ENCODE peak calls at places on chromosome 1, in six cellular contexts. L is stimulated activated CD4-positive, alpha-beta T cell treated with anti-CD3 and anti-CD28 coated beads, Interleukin-15, amount 100 ng/mL, for 24 hours; D is T-helper 22 cell; V is brain microvascular endothelial cell; Z is KBM-7; T is T-helper 9 cell. P is an unnamed sample.
A peak's percentile ranks its signal among the peaks of the same experiment; 100 is the strongest.

GRCh38 chr1:46643368-46643775 is 24.8 kb downstream of the ATPAF1 start:
- DNase-seq in Z (no peak), D (no peak), T (no peak), L (no peak), V (peak; percentile 67), P (peak; percentile 76)

GRCh38 chr1:234111458-234112142 is 207.1 kb downstream of the SLC35F3 start:
- DNase-seq in T (no peak), V (peak; percentile 7), L (no peak), D (no peak), Z (no peak), P (no peak)

GRCh38 chr1:18299441-18300338 is 181.0 kb upstream of the KLHDC7A start:
- DNase-seq in L (peak; percentile 29), T (no peak), Z (no peak), V (no peak), D (no peak), P (no peak)

GRCh38 chr1:213876531-213876930 is 111.2 kb upstream of the PROX1 start:
- DNase-seq in T (no peak), V (no peak), L (no peak), D (no peak), Z (no peak), P (no peak)

GRCh38 chr1:24426738-24427468 is 11.3 kb downstream of the NIPAL3 start:
- DNase-seq in D (no peak), T (no peak), V (no peak), L (no peak), Z (no peak), P (no peak)

GRCh38 chr1:195569934-195570333 is 1038.3 kb downstream of the KCNT2 start:
- DNase-seq in V (no peak), T (no peak), L (no peak), D (no peak), Z (no peak), P (no peak)

GRCh38 chr1:2608434-2609055 is 22.0 kb downstream of the PRXL2B start:
- DNase-seq in L (no peak), Z (no peak), T (no peak), D (no peak), V (no peak), P (no peak)

GRCh38 chr1:50659107-50659628 is 235.9 kb upstream of the DMRTA2 start:
- DNase-seq in L (no peak), V (no peak), T (no peak), Z (no peak), D (no peak), P (no peak)

GRCh38 chr1:22870201-22870871 is 102.3 kb downstream of the LACTBL1 start:
- DNase-seq in T (no peak), D (no peak), L (no peak), Z (no peak), V (no peak), P (no peak)

P was measured in astrocyte of the cerebellum.